ENCODE peak calls at places on chromosomes 3 and 15, in seven cellular contexts. A is neural progenitor cell; P is MM.1S; Z is CD8-positive, alpha-beta T cell; I is testis; E is Peyer's patch; F is tibial nerve. W is an unnamed sample.

GRCh38 chr15:25877681-25878080 is 14.6 kb upstream of the ATP10A start:
- DNase-seq in E (no peak), I (no peak), A (no peak), F (no peak), Z (no peak), P (no peak), W (no peak)

GRCh38 chr3:33980252-33980651 is 181.8 kb downstream of the PDCD6IP start:
- DNase-seq in I (no peak), Z (no peak), P (peak; percentile 8), E (no peak), F (peak; percentile 5), A (peak; percentile 51), W (no peak)

GRCh38 chr3:124579641-124580040 is 150.6 kb upstream of the UMPS start:
- DNase-seq in F (no peak), I (no peak), P (no peak), A (no peak), E (no peak), Z (no peak), W (no peak)

GRCh38 chr3:134325722-134326121 is 48.5 kb downstream of the AMOTL2 start:
- DNase-seq in I (no peak), A (no peak), E (no peak), Z (no peak), P (no peak), F (no peak), W (no peak)

GRCh38 chr3:74787008-74787407 is 172.5 kb upstream of the CNTN3 start:
- DNase-seq in F (no peak), P (no peak), A (peak; percentile 76), I (no peak), Z (no peak), E (no peak), W (no peak)

GRCh38 chr15:55715355-55716076 is 27.4 kb downstream of the PRTG start:
- DNase-seq in F (no peak), I (no peak), A (peak; percentile 76), P (no peak), Z (no peak), E (no peak), W (no peak)

GRCh38 chr15:57500256-57500655 is 91.4 kb upstream of the MYZAP start:
- DNase-seq in I (no peak), Z (no peak), P (no peak), F (no peak), A (no peak), E (no peak), W (no peak)

GRCh38 chr3:126937533-126938432 is 45.1 kb upstream of the PLXNA1 start:
- DNase-seq in F (no peak), E (no peak), P (no peak), I (no peak), Z (no peak), A (no peak), W (no peak)

GRCh38 chr15:65201918-65202317 is 9.4 kb downstream of the CILP start:
- DNase-seq in A (no peak), Z (no peak), I (no peak), E (no peak), F (no peak), P (no peak), W (no peak)

GRCh38 chr3:138862924-138863775 is 28.4 kb upstream of the PIK3CB start:
- DNase-seq in F (no peak), P (no peak), Z (no peak), I (no peak), E (no peak), A (no peak), W (no peak)

GRCh38 chr15:45469429-45469828 is 53.1 kb downstream of the SLC30A4 start:
- DNase-seq in P (no peak), A (no peak), I (no peak), F (no peak), E (no peak), Z (no peak), W (no peak)

GRCh38 chr15:50051811-50052419 is 67.1 kb downstream of the ATP8B4 start:
- DNase-seq in A (peak; percentile 62), I (peak; percentile 78), P (peak; percentile 61), E (no peak), F (peak; percentile 88), Z (no peak), W (no peak)

GRCh38 chr15:70194266-70194665 is 96.5 kb upstream of the TLE3 start:
- DNase-seq in E (no peak), Z (no peak), I (no peak), P (no peak), A (no peak), F (no peak), W (no peak)

GRCh38 chr3:158100681-158101080 is 5.5 kb downstream of the SHOX2 start:
- DNase-seq in Z (no peak), E (no peak), A (peak; percentile 38), F (no peak), P (no peak), I (no peak), W (no peak)

GRCh38 chr15:68434021-68434420 is 2.1 kb upstream of the ITGA11 start:
- DNase-seq in Z (no peak), A (no peak), I (no peak), E (no peak), F (no peak), P (no peak), W (no peak)

GRCh38 chr3:76134166-76134565 is 348.8 kb upstream of the ZNF717 start:
- DNase-seq in Z (no peak), A (no peak), I (no peak), F (no peak), E (no peak), P (no peak), W (no peak)

GRCh38 chr3:13267348-13267659 is 152.8 kb downstream of the NUP210 start:
- DNase-seq in A (no peak), P (no peak), F (no peak), I (no peak), Z (no peak), E (no peak), W (no peak)

GRCh38 chr3:20692675-20693074 is 506.7 kb upstream of the SGO1 start:
- DNase-seq in A (no peak), Z (no peak), E (no peak), I (no peak), F (no peak), P (no peak), W (no peak)

GRCh38 chr3:184734903-184735630 is 23.2 kb upstream of the MAGEF1 start:
- DNase-seq in Z (no peak), I (no peak), P (no peak), F (no peak), E (no peak), A (no peak), W (no peak)

GRCh38 chr3:46091971-46092703 is 64.9 kb upstream of the XCR1 start:
- DNase-seq in Z (no peak), I (no peak), P (no peak), E (no peak), A (no peak), F (no peak), W (no peak)

GRCh38 chr3:103918336-103918735 is 1448.4 kb upstream of the ALCAM start:
- DNase-seq in A (no peak), I (no peak), F (no peak), P (no peak), E (no peak), Z (no peak), W (no peak)

GRCh38 chr3:148631124-148631903 is 66.4 kb upstream of the AGTR1 start:
- DNase-seq in F (no peak), I (no peak), P (no peak), E (no peak), A (peak; percentile 68), Z (no peak), W (no peak)

GRCh38 chr3:64163019-64163754 is 62.1 kb downstream of the PRICKLE2 start:
- DNase-seq in Z (no peak), A (no peak), I (no peak), E (no peak), P (no peak), F (no peak), W (no peak)

GRCh38 chr15:87365221-87365620 is 891.3 kb downstream of the NTRK3 start:
- DNase-seq in F (no peak), A (no peak), E (no peak), I (no peak), P (no peak), Z (no peak), W (no peak)

GRCh38 chr15:43776718-43777292 is at the start of gene ELL3:
- DNase-seq in I (peak; percentile 78), A (peak; percentile 75), E (peak; percentile 87), P (peak; percentile 52), Z (peak; percentile 71), F (peak; percentile 61), W (no peak)

GRCh38 chr3:171177056-171177455 is 150.5 kb upstream of the SLC2A2 start:
- DNase-seq in A (no peak), F (no peak), P (no peak), I (no peak), E (no peak), Z (no peak), W (no peak)

GRCh38 chr3:48429416-48430358 is at the start of gene PLXNB1:
- DNase-seq in E (peak; percentile 49), A (peak; percentile 92), Z (peak; percentile 41), I (peak; percentile 86), F (peak; percentile 82), P (peak; percentile 34), W (peak; percentile 52)

GRCh38 chr3:27718459-27718858 is 3.7 kb downstream of the EOMES start:
- DNase-seq in I (no peak), A (no peak), P (no peak), F (no peak), Z (no peak), E (no peak), W (no peak)
- H3K4me1 ChIP-seq in I (peaks cover 22% of the 10 kb centered on the region), A (peaks cover 29% of the 10 kb centered on the region), P (no peaks in the 10 kb centered on the region), F (no peaks in the 10 kb centered on the region), Z (peaks cover 34% of the 10 kb centered on the region), E (peaks cover 10% of the 10 kb centered on the region), W (peaks cover 17% of the 10 kb centered on the region)

GRCh38 chr15:42156266-42156922 is at the start of gene PLA2G4F:
- DNase-seq in I (no peak), Z (no peak), F (no peak), E (no peak), P (peak; percentile 8), A (no peak), W (no peak)
- TF ChIP-seq CTCF in I (no peak), Z (no peak), F (no peak), E (peak; percentile 32), P (no peak), A (no peak), W (no peak)

DNA sequence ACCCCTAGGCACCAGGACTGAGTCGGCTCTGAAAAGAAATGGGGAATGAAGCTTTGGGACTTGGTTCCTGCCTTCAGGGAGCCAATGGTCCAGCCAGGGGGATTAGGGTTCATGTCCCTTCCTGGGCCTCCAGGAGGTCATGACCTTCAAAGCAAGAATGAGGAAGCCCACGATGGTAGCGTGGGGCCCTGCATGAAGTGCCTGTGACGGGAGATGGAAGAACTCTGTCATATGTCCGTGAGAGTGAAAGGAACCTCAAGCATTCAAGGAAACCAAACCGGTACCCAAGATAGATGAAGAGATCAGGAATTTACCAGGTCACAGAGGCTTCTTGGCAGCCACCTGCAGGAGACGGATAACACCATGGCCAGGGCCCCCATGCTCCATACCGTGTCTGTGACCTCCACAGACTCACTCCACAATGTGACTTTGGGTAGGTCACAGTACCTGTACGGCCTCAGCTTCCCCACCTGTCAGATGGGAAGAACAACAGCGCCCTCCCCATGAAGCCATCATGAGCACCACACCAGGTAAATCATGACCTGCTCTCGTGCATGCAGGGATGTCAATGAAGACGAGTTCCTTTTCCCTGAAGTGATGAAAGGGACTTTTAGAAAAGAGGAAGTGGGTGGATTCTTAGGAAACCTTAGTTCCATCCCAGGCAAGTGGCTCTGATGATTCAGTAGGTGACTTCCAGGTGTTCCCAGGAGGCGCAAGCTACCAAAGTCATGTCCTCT is 23.3 kb upstream of the CYP11A1 start:
- DNase-seq in A (no peak), E (no peak), I (no peak), P (peak; percentile 2), F (no peak), Z (no peak), W (no peak)
- H3K4me1 ChIP-seq in A (peaks cover 14% of the 10 kb centered on the region), E (peaks cover 4% of the 10 kb centered on the region), I (peaks cover 22% of the 10 kb centered on the region), P (peaks cover 5% of the 10 kb centered on the region), F (no peaks in the 10 kb centered on the region), Z (no peaks in the 10 kb centered on the region), W (no peaks in the 10 kb centered on the region)

GRCh38 chr3:79032686-79033318 is 735.0 kb downstream of the ROBO1 start:
- DNase-seq in Z (no peak), E (no peak), A (peak; percentile 65), P (peak; percentile 67), I (no peak), F (peak; percentile 68), W (no peak)
- TF ChIP-seq CTCF in Z (peak; percentile 40), E (peak; percentile 77), A (peak; percentile 89), P (peak; percentile 64), I (peak; percentile 71), F (peak; percentile 75), W (peak; percentile 64)

W was measured in thoracic aorta.